ENCODE peak calls at places on chromosomes 16 and 17, in five cellular contexts. E, P, G, Y and X are unnamed samples.

GRCh38 chr16:83933885-83934683 is 19.0 kb upstream of the OSGIN1 start:
- DNase-seq in E (no peak), P (peak), G (no peak), Y (no peak), X (no peak)

GRCh38 chr17:69810326-69811035 is 264.5 kb upstream of the KCNJ16 start:
- DNase-seq in E (no peak), P (no peak), G (no peak), Y (no peak), X (no peak)

GRCh38 chr17:79836952-79837887 is 2.0 kb downstream of the CBX4 start:
- DNase-seq in E (peak), P (peak), G (no peak), Y (peak), X (peak)

GRCh38 chr16:2475413-2476344 is 752 bp downstream of the TBC1D24 start:
- DNase-seq in E (no peak), P (no peak), G (no peak), Y (peak), X (no peak)

GRCh38 chr17:35414247-35414646 is 18.1 kb downstream of the SLFN12 start:
- DNase-seq in E (no peak), P (no peak), G (no peak), Y (no peak), X (no peak)

GRCh38 chr16:15907863-15908478 is 19.6 kb upstream of the CEP20 start:
- DNase-seq in E (no peak), P (peak), G (no peak), Y (peak), X (no peak)

GRCh38 chr17:20084621-20085282 is 75.6 kb downstream of the SPECC1 start:
- DNase-seq in E (no peak), P (no peak), G (no peak), Y (no peak), X (no peak)

GRCh38 chr16:49524578-49525315 is 151.1 kb downstream of the C16orf78 start:
- DNase-seq in E (no peak), P (no peak), G (no peak), Y (no peak), X (no peak)

GRCh38 chr16:14564323-14564722 is 65.7 kb downstream of the PARN start:
- DNase-seq in E (no peak), P (no peak), G (no peak), Y (no peak), X (no peak)

GRCh38 chr17:50560931-50561750 is 626 bp downstream of the CACNA1G start:
- DNase-seq in E (no peak), P (no peak), G (peak), Y (peak), X (no peak)

GRCh38 chr17:66431080-66431795 is 128.8 kb downstream of the PRKCA start:
- DNase-seq in E (no peak), P (peak), G (no peak), Y (no peak), X (no peak)

GRCh38 chr17:74812109-74812864 is 36.1 kb upstream of the NAT9 start:
- DNase-seq in E (no peak), P (no peak), G (no peak), Y (no peak), X (no peak)

GRCh38 chr17:21194688-21195087 is 19.3 kb downstream of the TMEM11 start:
- DNase-seq in E (no peak), P (peak), G (no peak), Y (no peak), X (no peak)

GRCh38 chr17:82823004-82823403 is 16.8 kb downstream of the ZNF750 start:
- DNase-seq in E (no peak), P (no peak), G (no peak), Y (peak), X (no peak)

GRCh38 chr17:9907883-9908648 is 3.0 kb upstream of the RCVRN start:
- DNase-seq in E (no peak), P (no peak), G (no peak), Y (no peak), X (no peak)

GRCh38 chr17:48500435-48501426 is 30.1 kb downstream of the HOXB1 start:
- DNase-seq in E (no peak), P (peak), G (no peak), Y (no peak), X (no peak)

GRCh38 chr17:81053043-81053970 is 18.4 kb downstream of the BAIAP2 start:
- DNase-seq in E (no peak), P (no peak), G (no peak), Y (no peak), X (no peak)

GRCh38 chr16:17578921-17579876 is 108.4 kb upstream of the XYLT1 start:
- DNase-seq in E (peak), P (peak), G (peak), Y (peak), X (no peak)

GRCh38 chr17:1878419-1879121 is 48.8 kb downstream of the RPA1 start:
- DNase-seq in E (no peak), P (no peak), G (no peak), Y (no peak), X (no peak)

GRCh38 chr17:73278465-73279453 is 17.1 kb upstream of the CPSF4L start:
- DNase-seq in E (no peak), P (peak), G (no peak), Y (no peak), X (no peak)

GRCh38 chr16:78735337-78735736 is 635.9 kb downstream of the WWOX start:
- DNase-seq in E (no peak), P (no peak), G (no peak), Y (no peak), X (no peak)

GRCh38 chr17:31425646-31426045 is 34.2 kb downstream of the RAB11FIP4 start:
- DNase-seq in E (no peak), P (no peak), G (no peak), Y (no peak), X (no peak)

GRCh38 chr16:16151315-16151714 is 72.0 kb downstream of the ABCC6 start:
- DNase-seq in E (no peak), P (no peak), G (no peak), Y (no peak), X (no peak)

GRCh38 chr17:34401165-34401564 is 38.1 kb upstream of the CCL1 start:
- DNase-seq in E (no peak), P (no peak), G (no peak), Y (no peak), X (no peak)

GRCh38 chr16:56691885-56692284 is 9.6 kb downstream of the MT1X start:
- DNase-seq in E (no peak), P (peak), G (no peak), Y (no peak), X (no peak)

GRCh38 chr16:87736003-87736382 is 29.8 kb downstream of the KLHDC4 start:
- DNase-seq in E (no peak), P (no peak), G (no peak), Y (no peak), X (no peak)

GRCh38 chr17:12732366-12732765 is 56.9 kb upstream of the ARHGAP44 start:
- DNase-seq in E (no peak), P (no peak), G (peak), Y (no peak), X (no peak)

GRCh38 chr17:74427048-74427762 is 4.7 kb upstream of the GPRC5C start:
- DNase-seq in E (no peak), P (no peak), G (no peak), Y (no peak), X (no peak)

GRCh38 chr16:58127634-58128033 is 1.5 kb downstream of the CFAP20 start:
- DNase-seq in E (no peak), P (no peak), G (no peak), Y (no peak), X (no peak)
- TF ChIP-seq CTCF in E (no peak), P (peak), G (no peak), Y (no peak), X (no peak)

GRCh38 chr16:27859020-27859419 is 204.5 kb downstream of the GSG1L start:
- DNase-seq in E (no peak), P (no peak), G (no peak), Y (no peak), X (no peak)
- TF ChIP-seq CTCF in E (no peak), P (no peak), G (no peak), Y (peak), X (no peak)

DNA sequence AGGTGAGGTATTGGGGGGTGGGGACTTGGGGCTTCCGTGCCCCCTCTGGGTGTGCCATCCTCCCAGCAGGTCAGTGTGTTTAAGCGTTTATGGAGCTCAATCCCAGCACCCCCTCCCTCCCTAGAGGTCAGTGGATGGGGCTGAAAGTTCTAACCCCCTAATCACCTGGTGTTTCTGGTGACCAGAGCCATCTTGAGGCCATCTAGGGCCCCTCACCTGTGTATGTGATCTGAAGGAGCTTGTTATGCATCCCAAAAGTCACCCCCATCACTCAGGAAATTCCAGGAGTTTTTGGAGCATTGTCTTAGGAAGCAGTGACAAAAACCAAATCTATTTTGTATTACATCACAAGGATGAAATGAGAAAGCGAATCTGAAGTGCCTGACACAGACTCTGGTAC is 67.8 kb upstream of the NOL11 start:
- DNase-seq in E (no peak), P (no peak), G (no peak), Y (no peak), X (no peak)
- TF ChIP-seq CTCF in E (no peak), P (no peak), G (no peak), Y (no peak), X (no peak)

DNA sequence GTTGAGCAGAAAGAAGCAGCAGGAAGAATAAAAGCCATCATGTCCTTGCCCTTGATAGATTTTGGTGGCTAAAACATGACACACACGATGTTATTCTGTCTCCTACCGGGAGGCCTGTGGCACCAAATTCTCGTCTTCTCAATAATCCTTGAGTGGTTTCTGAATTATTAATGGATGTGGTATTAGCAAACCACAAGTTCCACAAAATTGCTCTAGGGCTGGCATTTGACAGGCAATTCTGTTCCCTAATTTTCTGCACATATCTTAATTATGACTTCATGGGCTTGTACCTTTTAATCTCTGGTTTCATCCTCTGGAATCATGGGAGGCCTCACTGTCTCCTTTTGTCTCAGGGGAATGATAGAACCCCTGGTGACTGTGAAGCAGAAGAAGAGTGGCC is 338.3 kb downstream of the SNX29 start:
- DNase-seq in E (no peak), P (no peak), G (no peak), Y (no peak), X (no peak)
- TF ChIP-seq CTCF in E (no peak), P (no peak), G (no peak), Y (no peak), X (no peak)

DNA sequence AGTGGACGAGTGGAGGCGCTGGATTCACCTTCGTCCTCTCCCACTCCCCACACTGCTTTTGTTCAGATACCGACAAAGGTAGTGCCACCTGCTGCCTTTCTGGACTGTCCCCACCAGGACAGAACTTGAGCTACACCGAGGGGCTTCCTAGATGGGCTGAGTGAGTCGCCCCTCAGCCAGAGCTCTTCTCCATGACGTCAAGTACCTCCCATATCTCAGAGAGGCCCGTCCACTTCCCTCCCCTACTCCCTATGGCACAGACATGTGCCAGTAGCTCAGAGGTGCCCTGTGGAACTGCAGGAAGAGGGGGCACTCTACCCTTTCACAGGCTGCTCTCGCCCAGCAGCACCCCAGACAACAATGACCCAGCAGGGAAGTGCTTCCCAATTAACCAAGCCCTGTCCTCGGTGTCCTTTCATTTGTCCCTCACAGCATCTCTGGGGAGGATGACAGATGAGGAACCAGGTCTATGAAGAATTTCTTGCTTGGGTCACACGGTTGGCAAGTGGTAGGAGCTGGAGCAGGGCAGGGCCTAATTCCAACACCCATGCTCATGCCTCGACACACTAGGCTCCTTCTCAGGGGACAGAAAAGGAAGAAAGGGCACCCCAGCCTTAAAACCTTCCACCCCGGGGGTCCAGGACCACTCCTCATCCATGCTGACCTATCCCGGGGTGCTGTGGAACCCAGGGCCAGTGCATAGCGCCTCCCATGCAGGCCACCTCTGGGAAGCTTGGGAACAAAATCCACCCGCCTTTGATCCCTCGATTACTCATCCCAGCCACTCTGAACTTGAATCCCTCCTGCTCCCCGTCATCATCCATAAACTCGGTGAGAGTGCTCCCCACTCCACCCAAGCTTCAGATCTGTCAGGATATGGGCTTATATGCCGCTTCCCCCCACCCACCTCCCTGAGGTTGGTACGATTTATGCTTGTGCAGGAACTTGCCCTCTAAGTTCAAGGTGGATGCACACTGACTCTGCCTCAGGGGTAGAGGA is 51.7 kb downstream of the WNT3 start:
- DNase-seq in E (no peak), P (no peak), G (no peak), Y (no peak), X (no peak)
- TF ChIP-seq CTCF in E (no peak), P (no peak), G (no peak), Y (no peak), X (no peak)